ENCODE peak calls at places on chromosomes 7 and 10, in six cellular contexts. One of them, this sample, is unnamed.

GRCh38 chr7:142030294-142030693 is 34.6 kb downstream of the MGAM start:
- DNase-seq in astrocyte of the spinal cord: no peak
- DNase-seq in thyroid gland: no peak
- DNase-seq in A673: no peak
- DNase-seq in cardiac muscle cell: no peak
- DNase-seq in IMR-90: no peak
- DNase-seq in this sample: no peak

GRCh38 chr7:51344406-51344805 is 27.8 kb upstream of the COBL start:
- DNase-seq in astrocyte of the spinal cord: no peak
- DNase-seq in thyroid gland: no peak
- DNase-seq in A673: no peak
- DNase-seq in cardiac muscle cell: peak
- DNase-seq in IMR-90: no peak
- DNase-seq in this sample: no peak

GRCh38 chr7:154986200-154986599 is 16.7 kb downstream of the PAXIP1 start:
- DNase-seq in astrocyte of the spinal cord: no peak
- DNase-seq in thyroid gland: no peak
- DNase-seq in A673: no peak
- DNase-seq in cardiac muscle cell: no peak
- DNase-seq in IMR-90: no peak
- DNase-seq in this sample: no peak

GRCh38 chr7:1844336-1844955 is 174.4 kb downstream of the ELFN1 start:
- DNase-seq in astrocyte of the spinal cord: no peak
- DNase-seq in thyroid gland: no peak
- DNase-seq in A673: no peak
- DNase-seq in cardiac muscle cell: no peak
- DNase-seq in IMR-90: no peak
- DNase-seq in this sample: no peak

GRCh38 chr7:94064541-94065191 is 60.5 kb upstream of the BET1 start:
- DNase-seq in astrocyte of the spinal cord: no peak
- DNase-seq in thyroid gland: no peak
- DNase-seq in A673: peak
- DNase-seq in cardiac muscle cell: no peak
- DNase-seq in IMR-90: peak
- DNase-seq in this sample: no peak

GRCh38 chr7:10940748-10941358 is 32.8 kb upstream of the PHF14 start:
- DNase-seq in astrocyte of the spinal cord: no peak
- DNase-seq in thyroid gland: no peak
- DNase-seq in A673: peak
- DNase-seq in cardiac muscle cell: no peak
- DNase-seq in IMR-90: no peak
- DNase-seq in this sample: peak

GRCh38 chr10:86946215-86947170 is 10.9 kb downstream of the MMRN2 start:
- DNase-seq in astrocyte of the spinal cord: no peak
- DNase-seq in thyroid gland: peak
- DNase-seq in A673: no peak
- DNase-seq in cardiac muscle cell: no peak
- DNase-seq in IMR-90: no peak
- DNase-seq in this sample: no peak

GRCh38 chr10:35268791-35269257 is 67.5 kb upstream of the CCNY start:
- DNase-seq in astrocyte of the spinal cord: no peak
- DNase-seq in thyroid gland: no peak
- DNase-seq in A673: peak
- DNase-seq in cardiac muscle cell: no peak
- DNase-seq in IMR-90: no peak
- DNase-seq in this sample: no peak

GRCh38 chr7:2540133-2540532 is 15.2 kb downstream of the BRAT1 start:
- DNase-seq in astrocyte of the spinal cord: no peak
- DNase-seq in thyroid gland: no peak
- DNase-seq in A673: no peak
- DNase-seq in cardiac muscle cell: no peak
- DNase-seq in IMR-90: no peak
- DNase-seq in this sample: no peak

GRCh38 chr10:128018236-128018635 is 108.0 kb downstream of the MKI67 start:
- DNase-seq in astrocyte of the spinal cord: no peak
- DNase-seq in thyroid gland: peak
- DNase-seq in A673: no peak
- DNase-seq in cardiac muscle cell: no peak
- DNase-seq in IMR-90: peak
- DNase-seq in this sample: peak

GRCh38 chr10:18158698-18159342 is 18.6 kb downstream of the CACNB2 start:
- DNase-seq in astrocyte of the spinal cord: peak
- DNase-seq in thyroid gland: no peak
- DNase-seq in A673: peak
- DNase-seq in cardiac muscle cell: no peak
- DNase-seq in IMR-90: peak
- DNase-seq in this sample: no peak

GRCh38 chr10:122054046-122055025 is 65.4 kb downstream of the TACC2 start:
- DNase-seq in astrocyte of the spinal cord: peak
- DNase-seq in thyroid gland: peak
- DNase-seq in A673: peak
- DNase-seq in cardiac muscle cell: peak
- DNase-seq in IMR-90: peak
- DNase-seq in this sample: no peak

GRCh38 chr10:81724431-81724830 is 150.6 kb upstream of the NRG3 start:
- DNase-seq in astrocyte of the spinal cord: no peak
- DNase-seq in thyroid gland: no peak
- DNase-seq in A673: no peak
- DNase-seq in cardiac muscle cell: no peak
- DNase-seq in IMR-90: no peak
- DNase-seq in this sample: peak

GRCh38 chr10:84822926-84823325 is 494.5 kb downstream of the CCSER2 start:
- DNase-seq in astrocyte of the spinal cord: no peak
- DNase-seq in thyroid gland: no peak
- DNase-seq in A673: no peak
- DNase-seq in cardiac muscle cell: no peak
- DNase-seq in IMR-90: no peak
- DNase-seq in this sample: no peak

GRCh38 chr7:97004931-97005763 is at the start of gene DLX6:
- DNase-seq in astrocyte of the spinal cord: no peak
- DNase-seq in thyroid gland: no peak
- DNase-seq in A673: peak
- DNase-seq in cardiac muscle cell: peak
- DNase-seq in IMR-90: peak
- DNase-seq in this sample: peak

GRCh38 chr7:117873056-117873932 is at the start of gene CTTNBP2:
- DNase-seq in astrocyte of the spinal cord: peak
- DNase-seq in thyroid gland: peak
- DNase-seq in A673: peak
- DNase-seq in cardiac muscle cell: peak
- DNase-seq in IMR-90: peak
- DNase-seq in this sample: peak

GRCh38 chr7:23486002-23486773 is 15.9 kb upstream of the IGF2BP3 start:
- DNase-seq in astrocyte of the spinal cord: no peak
- DNase-seq in thyroid gland: no peak
- DNase-seq in A673: no peak
- DNase-seq in cardiac muscle cell: no peak
- DNase-seq in IMR-90: no peak
- DNase-seq in this sample: no peak

GRCh38 chr7:159148430-159149395 is 4.0 kb upstream of the VIPR2 start:
- DNase-seq in astrocyte of the spinal cord: no peak
- DNase-seq in thyroid gland: no peak
- DNase-seq in A673: no peak
- DNase-seq in cardiac muscle cell: no peak
- DNase-seq in IMR-90: no peak
- DNase-seq in this sample: no peak

GRCh38 chr10:34295142-34295548 is 520.0 kb downstream of the PARD3 start:
- DNase-seq in astrocyte of the spinal cord: peak
- DNase-seq in thyroid gland: no peak
- DNase-seq in A673: no peak
- DNase-seq in cardiac muscle cell: no peak
- DNase-seq in IMR-90: peak
- DNase-seq in this sample: no peak

GRCh38 chr10:62250594-62251198 is 17.9 kb downstream of the RTKN2 start:
- DNase-seq in astrocyte of the spinal cord: peak
- DNase-seq in thyroid gland: no peak
- DNase-seq in A673: no peak
- DNase-seq in cardiac muscle cell: no peak
- DNase-seq in IMR-90: peak
- DNase-seq in this sample: no peak

GRCh38 chr10:124935946-124936345 is 6.0 kb upstream of the ZRANB1 start:
- DNase-seq in astrocyte of the spinal cord: no peak
- DNase-seq in thyroid gland: no peak
- DNase-seq in A673: no peak
- DNase-seq in cardiac muscle cell: no peak
- DNase-seq in IMR-90: peak
- DNase-seq in this sample: no peak

GRCh38 chr7:158581440-158582088 is 6.1 kb downstream of the PTPRN2 start:
- DNase-seq in astrocyte of the spinal cord: no peak
- DNase-seq in thyroid gland: no peak
- DNase-seq in A673: no peak
- DNase-seq in cardiac muscle cell: no peak
- DNase-seq in IMR-90: no peak
- DNase-seq in this sample: no peak

GRCh38 chr7:129952653-129953560 is at the start of gene UBE2H:
- DNase-seq in astrocyte of the spinal cord: peak
- DNase-seq in thyroid gland: peak
- DNase-seq in A673: peak
- DNase-seq in cardiac muscle cell: peak
- DNase-seq in IMR-90: peak
- DNase-seq in this sample: peak

GRCh38 chr7:129959480-129960332 is 6.9 kb upstream of the UBE2H start:
- DNase-seq in astrocyte of the spinal cord: no peak
- DNase-seq in thyroid gland: no peak
- DNase-seq in A673: no peak
- DNase-seq in cardiac muscle cell: no peak
- DNase-seq in IMR-90: no peak
- DNase-seq in this sample: no peak

GRCh38 chr7:129955993-129956543 is 3.3 kb upstream of the UBE2H start:
- DNase-seq in astrocyte of the spinal cord: no peak
- DNase-seq in thyroid gland: no peak
- DNase-seq in A673: no peak
- DNase-seq in cardiac muscle cell: no peak
- DNase-seq in IMR-90: no peak
- DNase-seq in this sample: no peak

DNA sequence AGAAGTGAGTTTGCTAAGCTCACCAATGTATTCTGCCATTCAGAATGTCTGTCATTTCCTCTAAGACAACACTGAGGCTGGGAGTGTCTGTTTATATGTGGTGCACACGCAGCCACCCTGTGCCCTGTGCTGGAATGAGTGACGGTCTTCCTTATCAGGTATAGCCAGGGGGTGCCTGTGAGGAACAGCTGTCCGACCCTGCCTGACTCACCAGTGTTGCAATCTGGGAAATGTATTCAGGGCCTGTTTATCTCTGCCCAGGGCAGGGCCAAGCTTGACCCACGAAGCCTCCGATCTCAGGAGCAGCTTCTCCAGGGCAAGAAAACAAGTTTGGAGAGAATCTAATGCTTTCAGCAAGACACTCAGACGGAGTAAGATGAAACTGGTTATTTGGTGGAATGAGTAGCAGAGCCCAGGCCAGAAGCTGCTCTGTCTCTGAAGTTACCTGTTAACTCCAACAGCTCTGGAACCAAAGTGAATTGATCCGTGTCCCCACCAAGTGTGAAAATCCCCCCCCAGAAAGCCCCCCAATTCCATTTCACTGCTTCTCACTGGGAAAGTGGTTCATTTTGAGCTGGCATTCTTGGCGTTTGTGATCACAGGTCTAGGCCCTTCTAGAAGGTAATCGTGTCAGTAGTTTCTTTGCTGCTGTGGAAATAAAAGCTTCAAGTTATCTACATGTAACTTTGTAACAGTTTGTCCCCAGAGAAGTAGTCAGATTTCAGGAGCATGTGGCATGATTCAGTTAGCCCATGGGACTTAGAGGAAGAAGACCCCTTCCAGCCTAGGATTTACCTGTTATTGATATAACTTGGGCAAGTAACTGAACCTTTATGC is 6.1 kb upstream of the UBE2H start:
- DNase-seq in astrocyte of the spinal cord: peak
- DNase-seq in thyroid gland: peak
- DNase-seq in A673: no peak
- DNase-seq in cardiac muscle cell: peak
- DNase-seq in IMR-90: peak
- DNase-seq in this sample: no peak
- TF ChIP-seq CTCF in astrocyte of the spinal cord: no peak
- TF ChIP-seq CTCF in thyroid gland: no peak
- TF ChIP-seq CTCF in A673: no peak
- TF ChIP-seq CTCF in cardiac muscle cell: no peak
- TF ChIP-seq CTCF in IMR-90: no peak
- TF ChIP-seq CTCF in this sample: no peak

GRCh38 chr10:72375585-72375984 is 20.9 kb upstream of the DNAJB12 start:
- DNase-seq in astrocyte of the spinal cord: no peak
- DNase-seq in thyroid gland: no peak
- DNase-seq in A673: no peak
- DNase-seq in cardiac muscle cell: peak
- DNase-seq in IMR-90: no peak
- DNase-seq in this sample: peak
- TF ChIP-seq CTCF in astrocyte of the spinal cord: no peak
- TF ChIP-seq CTCF in thyroid gland: no peak
- TF ChIP-seq CTCF in A673: no peak
- TF ChIP-seq CTCF in cardiac muscle cell: peak
- TF ChIP-seq CTCF in IMR-90: peak
- TF ChIP-seq CTCF in this sample: peak

DNA sequence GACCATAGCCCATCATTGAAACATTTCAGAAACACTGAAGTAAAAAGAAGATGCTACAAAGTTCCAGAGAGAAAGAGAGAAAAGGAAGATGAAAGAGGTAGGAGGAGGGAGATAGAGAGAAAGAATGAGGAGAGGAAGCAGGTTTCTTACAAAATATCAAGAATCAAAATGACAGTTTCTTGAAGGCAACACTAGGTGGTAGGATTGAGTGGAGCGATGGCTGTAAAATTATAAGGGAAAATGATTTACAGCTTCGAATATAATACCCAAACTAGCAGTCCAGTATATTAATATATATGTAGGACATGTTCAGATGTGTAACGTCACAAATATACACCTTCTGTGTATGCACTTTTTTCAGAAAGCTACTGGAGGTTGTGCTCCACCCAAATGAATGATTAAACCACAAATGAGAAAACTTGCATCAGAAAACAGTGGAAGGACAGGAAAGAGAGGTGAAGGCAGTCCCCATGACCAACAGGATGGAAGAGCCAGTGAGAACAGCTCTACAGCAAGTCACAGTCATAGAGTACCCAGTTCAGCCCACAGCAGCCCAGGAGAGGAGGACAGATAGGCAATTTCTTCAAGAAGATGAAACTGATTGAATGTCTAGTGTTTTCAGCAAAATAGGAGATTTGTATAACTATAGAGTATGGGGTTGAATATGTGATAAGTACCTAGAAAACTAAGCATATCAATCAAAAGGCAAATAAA is 151.5 kb upstream of the TARP start:
- DNase-seq in astrocyte of the spinal cord: no peak
- DNase-seq in thyroid gland: no peak
- DNase-seq in A673: no peak
- DNase-seq in cardiac muscle cell: no peak
- DNase-seq in IMR-90: peak
- DNase-seq in this sample: no peak
- TF ChIP-seq CTCF in astrocyte of the spinal cord: peak
- TF ChIP-seq CTCF in thyroid gland: no peak
- TF ChIP-seq CTCF in A673: peak
- TF ChIP-seq CTCF in cardiac muscle cell: peak
- TF ChIP-seq CTCF in IMR-90: peak
- TF ChIP-seq CTCF in this sample: peak

DNA sequence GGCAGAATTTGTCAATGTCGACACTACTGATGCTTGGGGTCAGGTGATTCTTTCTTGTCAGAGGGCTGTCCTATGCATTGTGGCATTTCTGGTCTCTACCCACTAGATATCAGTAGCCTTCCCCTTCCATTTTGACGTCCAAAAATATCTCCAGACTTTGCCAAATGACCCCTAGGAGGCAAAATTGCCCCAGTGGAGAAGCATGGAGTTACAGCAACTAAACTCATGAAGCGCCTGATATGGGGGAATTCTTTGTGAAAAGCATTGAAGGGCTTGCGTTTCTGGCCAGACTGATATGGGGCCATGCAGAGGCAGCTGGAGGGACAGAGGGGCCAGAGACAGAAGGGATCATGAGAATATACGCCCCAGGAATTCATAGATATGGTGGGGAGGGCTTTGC is 43.6 kb downstream of the ADRB1 start:
- DNase-seq in astrocyte of the spinal cord: no peak
- DNase-seq in thyroid gland: no peak
- DNase-seq in A673: no peak
- DNase-seq in cardiac muscle cell: no peak
- DNase-seq in IMR-90: no peak
- DNase-seq in this sample: no peak
- TF ChIP-seq CTCF in astrocyte of the spinal cord: no peak
- TF ChIP-seq CTCF in thyroid gland: no peak
- TF ChIP-seq CTCF in A673: peak
- TF ChIP-seq CTCF in cardiac muscle cell: no peak
- TF ChIP-seq CTCF in IMR-90: no peak
- TF ChIP-seq CTCF in this sample: no peak